ENCODE peak calls at places on chromosome 3, in nine cellular contexts. O is adrenal gland, K is BE2C, E is A673, N is lung microvascular endothelial cell, C is NCI-H748 treated with DMSO at 0.1 percent for 48 hours, D is germinal center, G is HFFc6, Y is endodermal cell. F is an unnamed sample.

GRCh38 chr3:12661926-12662592 is 1.9 kb downstream of the RAF1 start:
- DNase-seq in O (no peak), K (no peak), E (no peak), N (no peak), C (no peak), D (no peak), G (no peak), Y (no peak), F (no peak)

GRCh38 chr3:100106531-100107155 is 7.7 kb downstream of the FILIP1L start:
- DNase-seq in O (no peak), K (no peak), E (no peak), N (no peak), C (no peak), D (no peak), G (no peak), Y (no peak), F (no peak)

GRCh38 chr3:4596596-4596995 is 103.4 kb downstream of the ITPR1 start:
- DNase-seq in O (no peak), K (no peak), E (no peak), N (no peak), C (no peak), D (no peak), G (no peak), Y (no peak), F (no peak)

GRCh38 chr3:168939651-168940238 is 723.8 kb downstream of the MECOM start:
- DNase-seq in O (no peak), K (no peak), E (no peak), N (no peak), C (no peak), D (no peak), G (no peak), Y (peak), F (no peak)

GRCh38 chr3:39541917-39542329 is 74.4 kb downstream of the MOBP start:
- DNase-seq in O (no peak), K (no peak), E (peak), N (peak), C (peak), D (no peak), G (peak), Y (no peak), F (peak)

GRCh38 chr3:50534721-50535330 is 31.4 kb upstream of the CACNA2D2 start:
- DNase-seq in O (no peak), K (no peak), E (no peak), N (no peak), C (no peak), D (no peak), G (peak), Y (no peak), F (no peak)

GRCh38 chr3:186871403-186871924 is 29.0 kb downstream of the ADIPOQ start:
- DNase-seq in O (no peak), K (no peak), E (peak), N (peak), C (no peak), D (no peak), G (no peak), Y (no peak), F (peak)

GRCh38 chr3:138949002-138949418 is 2.0 kb downstream of the FOXL2NB start:
- DNase-seq in O (no peak), K (no peak), E (no peak), N (no peak), C (no peak), D (no peak), G (no peak), Y (peak), F (no peak)

GRCh38 chr3:53045107-53045783 is 628 bp downstream of the SFMBT1 start:
- DNase-seq in O (peak), K (peak), E (peak), N (peak), C (no peak), D (peak), G (peak), Y (no peak), F (no peak)

F was measured in dermis microvascular lymphatic vessel endothelial cell.